ENCODE peak calls at places on chromosome 11, in ten cellular contexts. T is activated T-helper 1 cell treated with anti-CD3 and anti-CD28 coated beads, Interleukin-12 subunit alpha, Interleukin-12 subunit beta, Interleukin-2, Interleukin-4 antibody, amounts not matched to agents 30 ng/mL and 10 ng/mL and 1 ng/mL, durations not matched to agents 14 hours and 24 hours and 36 hours; Z is cardiac fibroblast; L is caudate nucleus; A is cardiac muscle cell; N is activated CD8-positive, alpha-beta memory T cell treated with anti-CD3 and anti-CD28 coated beads, Interleukin-2, amount 50 U/mL, for 4 hours; Q is posterior vena cava; Y is esophagus squamous epithelium; U is HuH-7; O is activated CD4-positive, alpha-beta T cell treated with anti-CD3 and anti-CD28 coated beads, Interleukin-2, amount 50 U/mL, for 1 hour. W is an unnamed sample.

GRCh38 chr11:105211806-105212531 is 72.4 kb upstream of the CARD18 start:
- DNase-seq in N (no peak), A (peak), Z (peak), T (no peak), O (no peak), U (no peak), Y (no peak), Q (no peak), L (no peak), W (no peak)

GRCh38 chr11:6332066-6332465 is 11.8 kb upstream of the CAVIN3 start:
- DNase-seq in U (no peak), Z (no peak), Q (no peak), O (no peak), N (no peak), A (no peak), T (no peak), Y (no peak), L (no peak), W (no peak)

GRCh38 chr11:103682318-103683184 is 353.9 kb upstream of the DDI1 start:
- DNase-seq in Q (no peak), A (peak), Y (no peak), T (peak), U (peak), N (peak), O (peak), Z (peak), L (peak), W (peak)

GRCh38 chr11:45041556-45041955 is 90.9 kb upstream of the TP53I11 start:
- DNase-seq in A (no peak), N (no peak), O (no peak), Z (no peak), L (no peak), U (no peak), T (no peak), Q (no peak), Y (no peak), W (no peak)

GRCh38 chr11:125777309-125777708 is 1.3 kb downstream of the PATE2 start:
- DNase-seq in O (no peak), A (peak), N (no peak), Q (no peak), L (no peak), Y (no peak), Z (peak), U (no peak), T (no peak), W (peak)

GRCh38 chr11:30282289-30282631 is 40.6 kb upstream of the ARL14EP start:
- DNase-seq in Q (peak), L (no peak), U (no peak), A (no peak), Y (no peak), O (no peak), T (no peak), N (no peak), Z (no peak), W (no peak)

GRCh38 chr11:125111341-125112234 is at the start of gene TMEM218:
- DNase-seq in N (peak), T (peak), Y (peak), O (peak), U (peak), A (peak), L (peak), Q (peak), Z (peak), W (peak)

GRCh38 chr11:47863893-47864430 is 15.8 kb upstream of the NUP160 start:
- DNase-seq in L (no peak), A (no peak), O (no peak), N (no peak), Y (no peak), T (no peak), Z (no peak), Q (no peak), U (no peak), W (no peak)

GRCh38 chr11:251550-251949 is 14.8 kb downstream of the PSMD13 start:
- DNase-seq in T (no peak), Z (no peak), A (no peak), L (no peak), O (no peak), N (no peak), U (no peak), Y (no peak), Q (no peak), W (no peak)

GRCh38 chr11:64472593-64473455 is 113.9 kb downstream of the RPS6KA4 start:
- DNase-seq in U (no peak), N (no peak), Z (peak), Y (no peak), O (no peak), Q (no peak), A (peak), L (no peak), T (no peak), W (no peak)

GRCh38 chr11:114197799-114198500 is 98.2 kb upstream of the NNMT start:
- DNase-seq in L (no peak), Y (no peak), A (peak), Q (peak), T (no peak), O (no peak), N (no peak), U (no peak), Z (peak), W (peak)

GRCh38 chr11:129372609-129373488 is 2.8 kb upstream of the BARX2 start:
- DNase-seq in T (no peak), Q (no peak), Y (no peak), U (no peak), Z (no peak), O (no peak), L (no peak), N (no peak), A (no peak), W (no peak)

GRCh38 chr11:118084247-118084646 is 2.5 kb downstream of the SMIM35 start:
- DNase-seq in O (no peak), U (no peak), A (peak), Y (no peak), T (no peak), Q (no peak), N (no peak), Z (peak), L (peak), W (no peak)

GRCh38 chr11:121534131-121535093 is 81.6 kb upstream of the SORL1-AS1 start:
- DNase-seq in Z (peak), L (no peak), O (no peak), Q (no peak), Y (no peak), A (peak), T (no peak), U (no peak), N (no peak), W (no peak)

GRCh38 chr11:123381817-123382554 is 48.1 kb upstream of the GRAMD1B start:
- DNase-seq in Q (no peak), N (no peak), O (no peak), A (no peak), L (no peak), Z (no peak), U (no peak), Y (no peak), T (peak), W (no peak)

GRCh38 chr11:77127969-77128691 is at the start of gene MYO7A:
- DNase-seq in A (peak), L (no peak), Q (no peak), O (no peak), Y (no peak), T (no peak), U (peak), Z (peak), N (no peak), W (no peak)

GRCh38 chr11:36376888-36377758 is 81.0 kb downstream of the PRR5L start:
- DNase-seq in O (peak), A (peak), N (peak), Z (peak), L (no peak), Q (peak), U (no peak), T (peak), Y (no peak), W (peak)

GRCh38 chr11:61955031-61955415 is 4.9 kb downstream of the BEST1 start:
- DNase-seq in Z (peak), U (peak), L (no peak), Q (peak), Y (no peak), T (no peak), N (no peak), O (no peak), A (peak), W (peak)

GRCh38 chr11:104899226-104899625 is 966 bp upstream of the CASP12 start:
- DNase-seq in Z (no peak), O (no peak), T (no peak), L (no peak), A (no peak), N (no peak), U (no peak), Q (no peak), Y (no peak), W (no peak)

GRCh38 chr11:134950692-134951304 is 538.8 kb upstream of the B3GAT1 start:
- DNase-seq in N (no peak), O (no peak), Q (no peak), U (no peak), A (peak), T (no peak), Z (peak), L (no peak), Y (no peak), W (no peak)

GRCh38 chr11:118224512-118225180 is at the start of gene JAML:
- DNase-seq in Y (no peak), T (peak), N (peak), Q (no peak), O (peak), Z (no peak), U (no peak), L (no peak), A (no peak), W (no peak)

GRCh38 chr11:67302571-67303131 is 679 bp upstream of the SSH3 start:
- DNase-seq in N (no peak), O (no peak), Z (peak), Q (peak), A (peak), Y (no peak), L (no peak), U (peak), T (no peak), W (no peak)

GRCh38 chr11:1534682-1535081 is 37.4 kb downstream of the DUSP8 start:
- DNase-seq in Z (peak), O (no peak), Y (no peak), T (no peak), U (no peak), L (no peak), A (no peak), Q (no peak), N (no peak), W (no peak)

GRCh38 chr11:59842316-59842715 is 3.0 kb downstream of the CBLIF start:
- DNase-seq in L (no peak), Y (no peak), O (no peak), U (no peak), N (no peak), Z (no peak), T (no peak), A (no peak), Q (no peak), W (no peak)

GRCh38 chr11:92311616-92312449 is 87.2 kb downstream of the FAT3 start:
- DNase-seq in O (no peak), A (peak), Z (peak), T (no peak), Q (no peak), Y (no peak), U (peak), N (no peak), L (no peak), W (no peak)

GRCh38 chr11:70191495-70192140 is 11.5 kb upstream of the FADD start:
- DNase-seq in Z (peak), O (peak), Y (no peak), T (peak), U (peak), A (peak), N (peak), Q (peak), L (no peak), W (no peak)

GRCh38 chr11:1109101-1109917 is 34.6 kb downstream of the MUC2 start:
- DNase-seq in U (no peak), Y (no peak), Z (no peak), A (no peak), T (no peak), L (no peak), N (no peak), Q (peak), O (no peak), W (no peak)

GRCh38 chr11:9136731-9137130 is 45.3 kb upstream of the SCUBE2 start:
- DNase-seq in T (no peak), Q (no peak), L (no peak), Z (no peak), U (no peak), A (no peak), O (no peak), Y (no peak), N (no peak), W (no peak)

GRCh38 chr11:121067453-121067852 is 33.6 kb upstream of the TECTA start:
- DNase-seq in N (no peak), L (no peak), Z (no peak), O (no peak), Q (no peak), T (no peak), U (peak), A (no peak), Y (no peak), W (no peak)

GRCh38 chr11:1742371-1742770 is 8.0 kb downstream of the IFITM10 start:
- DNase-seq in A (no peak), T (no peak), U (no peak), O (no peak), L (no peak), Z (no peak), Y (no peak), N (no peak), Q (peak), W (no peak)

GRCh38 chr11:64206457-64207246 is at the start of gene FERMT3:
- DNase-seq in A (no peak), Z (no peak), T (peak), L (no peak), U (no peak), Q (peak), O (peak), Y (no peak), N (peak), W (no peak)

GRCh38 chr11:114079406-114080072 is 20.0 kb downstream of the ZBTB16 start:
- DNase-seq in A (peak), U (no peak), N (no peak), O (no peak), L (no peak), T (no peak), Z (peak), Y (no peak), Q (peak), W (no peak)

GRCh38 chr11:123452799-123453198 is 22.7 kb downstream of the GRAMD1B start:
- DNase-seq in N (no peak), T (no peak), A (no peak), O (no peak), Q (no peak), L (no peak), Z (no peak), Y (no peak), U (no peak), W (no peak)

GRCh38 chr11:44351006-44351660 is 41.2 kb upstream of the ALX4 start:
- DNase-seq in Y (no peak), U (no peak), Z (no peak), L (no peak), A (no peak), T (no peak), Q (peak), N (no peak), O (no peak), W (no peak)

GRCh38 chr11:82857145-82857544 is 43.1 kb downstream of the PRCP start:
- DNase-seq in L (no peak), Q (no peak), O (no peak), Z (no peak), U (no peak), Y (no peak), N (no peak), A (no peak), T (no peak), W (no peak)

GRCh38 chr11:119338946-119339580 is 1.6 kb downstream of the C1QTNF5 start:
- DNase-seq in Q (no peak), Z (no peak), A (no peak), Y (no peak), L (no peak), O (no peak), T (no peak), N (no peak), U (no peak), W (no peak)

GRCh38 chr11:119205574-119206511 is at the start of gene CBL:
- DNase-seq in U (peak), T (peak), A (peak), N (peak), Z (peak), Q (peak), O (peak), L (peak), Y (peak), W (peak)

GRCh38 chr11:66317322-66317765 is 500 bp upstream of the CD248 start:
- DNase-seq in A (peak), U (no peak), L (no peak), N (peak), O (no peak), T (no peak), Z (peak), Q (no peak), Y (no peak), W (no peak)

GRCh38 chr11:58905716-58906547 is 33.4 kb upstream of the GLYATL1 start:
- DNase-seq in U (no peak), Z (peak), O (no peak), L (peak), Y (no peak), A (peak), Q (no peak), T (no peak), N (no peak), W (peak)

W was measured in foreskin melanocyte.